ENCODE peak calls at places on chromosomes 1 and 21, in six cellular contexts. W, P, T, X, H and D are unnamed samples.

GRCh38 chr1:155003766-155004351 is 1.3 kb downstream of the ZBTB7B start:
- DNase-seq in W (peak; percentile 87), P (peak; percentile 84), T (peak; percentile 71), X (no peak), H (peak; percentile 78), D (peak; percentile 74)

GRCh38 chr1:8317647-8318360 is at the start of gene SLC45A1:
- DNase-seq in W (peak; percentile 86), P (peak; percentile 75), T (peak; percentile 91), X (peak; percentile 56), H (no peak), D (peak; percentile 84)

GRCh38 chr1:61120998-61121397 is 38.6 kb downstream of the NFIA start:
- DNase-seq in W (no peak), P (no peak), T (no peak), X (no peak), H (no peak), D (peak; percentile 32)

GRCh38 chr1:145997156-145998023 is 1.0 kb upstream of the TXNIP start:
- DNase-seq in W (peak; percentile 38), P (no peak), T (peak; percentile 64), X (no peak), H (no peak), D (peak; percentile 54)

GRCh38 chr1:20719261-20719660 is 1.5 kb upstream of the KIF17 start:
- DNase-seq in W (no peak), P (no peak), T (no peak), X (no peak), H (no peak), D (no peak)

GRCh38 chr1:245086389-245086969 is 68.3 kb upstream of the KIF26B start:
- DNase-seq in W (no peak), P (no peak), T (no peak), X (no peak), H (no peak), D (no peak)

GRCh38 chr1:46630719-46631118 is 14.1 kb upstream of the MOB3C start:
- DNase-seq in W (no peak), P (no peak), T (no peak), X (no peak), H (no peak), D (no peak)

GRCh38 chr1:109327285-109327684 is 20.5 kb upstream of the MYBPHL start:
- DNase-seq in W (no peak), P (no peak), T (no peak), X (no peak), H (no peak), D (no peak)

GRCh38 chr1:203842559-203842876 is 18.9 kb upstream of the SNRPE start:
- DNase-seq in W (no peak), P (no peak), T (no peak), X (no peak), H (no peak), D (no peak)

GRCh38 chr1:225855503-225856285 is 26.5 kb downstream of the TMEM63A start:
- DNase-seq in W (no peak), P (no peak), T (no peak), X (no peak), H (no peak), D (no peak)

GRCh38 chr21:46347791-46348381 is 23.9 kb downstream of the PCNT start:
- DNase-seq in W (no peak), P (peak; percentile 95), T (no peak), X (no peak), H (no peak), D (no peak)

GRCh38 chr1:239922778-239923522 is 168.7 kb upstream of the FMN2 start:
- DNase-seq in W (no peak), P (no peak), T (no peak), X (no peak), H (no peak), D (no peak)

GRCh38 chr1:246280551-246280950 is 226.5 kb downstream of the SMYD3 start:
- DNase-seq in W (peak; percentile 21), P (no peak), T (peak; percentile 16), X (no peak), H (no peak), D (no peak)

GRCh38 chr1:40309374-40310128 is 7.5 kb downstream of the COL9A2 start:
- DNase-seq in W (no peak), P (no peak), T (no peak), X (no peak), H (no peak), D (no peak)

GRCh38 chr1:31687601-31688000 is 16.2 kb downstream of the COL16A1 start:
- DNase-seq in W (no peak), P (no peak), T (no peak), X (no peak), H (no peak), D (no peak)

GRCh38 chr1:31679676-31680230 is 24.1 kb downstream of the COL16A1 start:
- DNase-seq in W (peak; percentile 16), P (no peak), T (no peak), X (no peak), H (no peak), D (no peak)

GRCh38 chr1:31681421-31681820 is 22.4 kb downstream of the COL16A1 start:
- DNase-seq in W (peak; percentile 26), P (no peak), T (no peak), X (no peak), H (no peak), D (no peak)

GRCh38 chr1:31688233-31688918 is 15.4 kb downstream of the COL16A1 start:
- DNase-seq in W (no peak), P (no peak), T (no peak), X (no peak), H (no peak), D (no peak)

DNA sequence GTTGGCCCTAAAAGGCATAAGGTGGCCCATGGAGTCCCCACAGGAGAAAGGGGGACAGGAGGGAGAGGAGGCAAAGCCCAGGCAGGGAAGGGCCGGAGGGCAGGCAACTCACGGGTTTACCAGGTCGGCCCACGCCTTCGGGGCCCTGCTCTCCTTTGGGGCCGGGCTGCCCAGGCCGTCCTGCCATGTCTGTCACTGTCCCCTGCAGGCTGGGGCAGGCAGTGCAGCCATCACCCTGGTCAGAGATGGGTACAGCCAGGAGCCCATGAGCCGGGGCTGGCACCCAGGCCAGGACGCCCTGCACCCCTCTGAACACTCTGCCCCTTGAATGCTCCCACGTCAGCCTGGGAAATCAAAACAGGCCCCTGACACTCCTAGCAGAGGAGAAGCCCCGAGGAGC is 19.8 kb downstream of the COL16A1 start:
- DNase-seq in W (peak; percentile 77), P (no peak), T (peak; percentile 63), X (no peak), H (no peak), D (no peak)
- TF ChIP-seq CTCF in W (peak; percentile 74), P (peak; percentile 12), T (peak; percentile 23), X (peak; percentile 47), H (no peak), D (no peak)

GRCh38 chr1:168086438-168086837 is 50.3 kb downstream of the GPR161 start:
- DNase-seq in W (no peak), P (no peak), T (no peak), X (no peak), H (no peak), D (no peak)
- TF ChIP-seq CTCF in W (peak; percentile 19), P (no peak), T (peak; percentile 2), X (no peak), H (no peak), D (no peak)

GRCh38 chr1:234608026-234608719 is 1.8 kb downstream of the IRF2BP2 start:
- DNase-seq in W (peak; percentile 64), P (peak; percentile 91), T (peak; percentile 74), X (peak; percentile 44), H (peak; percentile 78), D (peak; percentile 88)

GRCh38 chr1:234606731-234607090 is 3.3 kb downstream of the IRF2BP2 start:
- DNase-seq in W (no peak), P (no peak), T (no peak), X (no peak), H (no peak), D (no peak)

GRCh38 chr1:234608720-234609527 is 1.1 kb downstream of the IRF2BP2 start:
- DNase-seq in W (peak; percentile 57), P (no peak), T (peak; percentile 54), X (no peak), H (no peak), D (peak; percentile 45)

GRCh38 chr1:234605983-234606730 is 3.8 kb downstream of the IRF2BP2 start:
- DNase-seq in W (no peak), P (peak; percentile 70), T (no peak), X (no peak), H (no peak), D (no peak)

GRCh38 chr1:234607091-234608025 is 2.6 kb downstream of the IRF2BP2 start:
- DNase-seq in W (peak; percentile 48), P (peak; percentile 51), T (no peak), X (no peak), H (no peak), D (no peak)
- TF ChIP-seq CTCF in W (peak; percentile 27), P (no peak), T (no peak), X (peak; percentile 41), H (no peak), D (no peak)

DNA sequence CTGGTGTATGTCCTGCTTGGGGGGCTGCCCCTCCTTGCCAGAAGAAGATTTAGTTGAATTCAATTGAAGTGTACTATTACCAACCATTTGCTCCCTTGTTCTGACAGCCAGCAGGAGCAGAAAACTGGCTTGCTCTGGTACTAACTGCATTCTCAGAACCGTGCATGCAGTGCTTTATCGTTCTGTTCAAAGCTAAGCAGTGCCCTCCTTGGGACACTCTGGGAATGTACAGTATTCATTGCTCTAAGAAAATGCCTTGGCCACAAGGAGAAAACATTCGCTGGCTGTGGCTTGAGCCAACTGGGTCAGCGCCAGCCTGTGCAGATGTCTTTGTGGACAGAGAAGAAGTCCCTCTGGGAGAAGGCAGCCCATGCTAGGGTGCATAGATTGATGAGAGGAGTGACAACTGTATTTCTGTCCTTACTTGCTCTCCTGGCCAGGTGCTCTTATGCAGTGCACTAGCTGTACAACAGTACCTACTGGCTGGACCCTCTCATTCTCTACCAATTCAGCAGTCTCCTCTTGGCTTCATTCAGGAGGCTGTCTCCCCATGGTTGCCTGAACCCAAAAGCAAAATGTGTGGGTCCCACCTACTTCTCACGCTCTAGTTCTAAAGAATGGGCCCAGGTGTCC is 61.5 kb upstream of the DIRAS3 start:
- DNase-seq in W (peak; percentile 43), P (peak; percentile 73), T (no peak), X (no peak), H (no peak), D (peak; percentile 64)
- TF ChIP-seq CTCF in W (peak; percentile 68), P (peak; percentile 55), T (no peak), X (peak; percentile 67), H (peak; percentile 66), D (peak; percentile 64)

GRCh38 chr1:118247593-118247992 is 62.6 kb upstream of the SPAG17 start:
- DNase-seq in W (peak; percentile 55), P (no peak), T (no peak), X (no peak), H (no peak), D (no peak)
- TF ChIP-seq CTCF in W (peak; percentile 74), P (no peak), T (peak; percentile 24), X (peak; percentile 37), H (peak; percentile 54), D (no peak)